ENCODE peak calls at places on chromosomes 5 and 9, in eight cellular contexts. D is C1 segment of cervical spinal cord, F is AML-193, V is fibroblast of the aortic adventitia, A is mesendoderm, O is HuH-7, K is DMS 273 treated with DMSO at 0.1 percent for 48 hours, N is spleen. G is an unnamed sample.

GRCh38 chr5:176654856-176655255 is 7.6 kb downstream of the TSPAN17 start:
- DNase-seq in D (no peak), F (no peak), V (no peak), A (no peak), O (no peak), K (no peak), N (peak), G (no peak)

GRCh38 chr9:135288054-135288453 is 191.5 kb upstream of the PPP1R26 start:
- DNase-seq in D (no peak), F (no peak), V (no peak), A (no peak), O (no peak), K (no peak), N (no peak), G (no peak)

GRCh38 chr9:91185193-91185886 is 176.4 kb downstream of the AUH start:
- DNase-seq in D (no peak), F (no peak), V (no peak), A (no peak), O (no peak), K (no peak), N (no peak), G (no peak)

GRCh38 chr5:77679791-77680190 is 41.3 kb upstream of the OTP start:
- DNase-seq in D (no peak), F (peak), V (peak), A (no peak), O (peak), K (no peak), N (no peak), G (no peak)

GRCh38 chr5:159179556-159180305 is 29.6 kb downstream of the RNF145 start:
- DNase-seq in D (no peak), F (no peak), V (no peak), A (no peak), O (no peak), K (no peak), N (no peak), G (no peak)

GRCh38 chr5:122377023-122377422 is 65.0 kb downstream of the SNCAIP start:
- DNase-seq in D (no peak), F (peak), V (peak), A (no peak), O (no peak), K (no peak), N (no peak), G (no peak)

GRCh38 chr5:16864566-16864965 is 71.5 kb downstream of the MYO10 start:
- DNase-seq in D (no peak), F (no peak), V (peak), A (no peak), O (no peak), K (no peak), N (no peak), G (no peak)

GRCh38 chr9:84121991-84122523 is 141.5 kb downstream of the RMI1 start:
- DNase-seq in D (no peak), F (no peak), V (peak), A (no peak), O (no peak), K (no peak), N (no peak), G (no peak)

GRCh38 chr5:144581044-144581443 is 410.4 kb downstream of the KCTD16 start:
- DNase-seq in D (no peak), F (no peak), V (no peak), A (no peak), O (no peak), K (no peak), N (no peak), G (no peak)

GRCh38 chr5:136424835-136425694 is 59.7 kb upstream of the TRPC7 start:
- DNase-seq in D (no peak), F (peak), V (peak), A (peak), O (peak), K (no peak), N (peak), G (peak)

GRCh38 chr5:126917918-126918623 is 112.3 kb downstream of the MARCHF3 start:
- DNase-seq in D (peak), F (no peak), V (peak), A (peak), O (no peak), K (peak), N (no peak), G (no peak)

GRCh38 chr9:15982182-15982581 is 429.3 kb downstream of the CCDC171 start:
- DNase-seq in D (no peak), F (no peak), V (no peak), A (peak), O (no peak), K (no peak), N (no peak), G (no peak)

GRCh38 chr9:132977626-132978450 is 656 bp upstream of the GFI1B start:
- DNase-seq in D (peak), F (peak), V (peak), A (peak), O (peak), K (peak), N (peak), G (peak)

GRCh38 chr5:121967187-121967586 is 5.4 kb downstream of the SRFBP1 start:
- DNase-seq in D (no peak), F (no peak), V (peak), A (no peak), O (no peak), K (no peak), N (no peak), G (no peak)

GRCh38 chr5:109186759-109187158 is 223.0 kb downstream of the PJA2 start:
- DNase-seq in D (no peak), F (no peak), V (no peak), A (no peak), O (no peak), K (no peak), N (no peak), G (no peak)

GRCh38 chr5:134111741-134112647 is 2.5 kb upstream of the TCF7 start:
- DNase-seq in D (no peak), F (no peak), V (peak), A (peak), O (no peak), K (no peak), N (no peak), G (no peak)

GRCh38 chr5:125505062-125505461 is 758.6 kb upstream of the ZNF608 start:
- DNase-seq in D (no peak), F (no peak), V (no peak), A (no peak), O (no peak), K (no peak), N (no peak), G (no peak)

GRCh38 chr5:107542831-107543231 is 127.9 kb downstream of the EFNA5 start:
- DNase-seq in D (no peak), F (no peak), V (peak), A (no peak), O (peak), K (no peak), N (no peak), G (no peak)

GRCh38 chr9:91042024-91042423 is 240.4 kb downstream of the SYK start:
- DNase-seq in D (no peak), F (no peak), V (no peak), A (no peak), O (no peak), K (no peak), N (no peak), G (no peak)

GRCh38 chr5:168408561-168409321 is 77.5 kb upstream of the RARS1 start:
- DNase-seq in D (no peak), F (no peak), V (peak), A (no peak), O (no peak), K (no peak), N (peak), G (no peak)

GRCh38 chr5:149125386-149125891 is 15.9 kb upstream of the ABLIM3 start:
- DNase-seq in D (peak), F (no peak), V (no peak), A (peak), O (peak), K (no peak), N (no peak), G (no peak)

GRCh38 chr5:138336952-138337684 is 948 bp upstream of the FAM53C start:
- DNase-seq in D (peak), F (peak), V (no peak), A (peak), O (peak), K (peak), N (no peak), G (peak)

GRCh38 chr5:50791813-50792212 is 125.4 kb downstream of the PARP8 start:
- DNase-seq in D (no peak), F (no peak), V (no peak), A (no peak), O (no peak), K (no peak), N (no peak), G (no peak)

GRCh38 chr5:149264432-149265069 is 7.1 kb upstream of the AFAP1L1 start:
- DNase-seq in D (peak), F (no peak), V (no peak), A (peak), O (peak), K (no peak), N (no peak), G (no peak)

GRCh38 chr9:135670721-135671590 is 7.8 kb downstream of the LCN9 start:
- DNase-seq in D (no peak), F (no peak), V (no peak), A (no peak), O (no peak), K (no peak), N (peak), G (no peak)

GRCh38 chr5:61467766-61468482 is 135.9 kb downstream of the ZSWIM6 start:
- DNase-seq in D (no peak), F (no peak), V (peak), A (peak), O (no peak), K (no peak), N (no peak), G (no peak)

GRCh38 chr9:84781431-84781830 is 111.9 kb downstream of the NTRK2 start:
- DNase-seq in D (no peak), F (no peak), V (peak), A (peak), O (no peak), K (no peak), N (no peak), G (peak)

GRCh38 chr5:65479527-65479926 is 2.2 kb downstream of the ADAMTS6 start:
- DNase-seq in D (no peak), F (no peak), V (peak), A (no peak), O (no peak), K (no peak), N (no peak), G (peak)

GRCh38 chr5:72410896-72411295 is 90.7 kb downstream of the PTCD2 start:
- DNase-seq in D (no peak), F (no peak), V (peak), A (no peak), O (no peak), K (no peak), N (no peak), G (no peak)

GRCh38 chr5:65854931-65855330 is 71.4 kb upstream of the ERBIN start:
- DNase-seq in D (no peak), F (no peak), V (peak), A (no peak), O (no peak), K (no peak), N (no peak), G (no peak)